ENCODE peak calls at places on chromosomes 6 and 20, in five cellular contexts. I, E, J, B and U are unnamed samples.

GRCh38 chr6:5401845-5402738 is 140.8 kb downstream of the FARS2 start:
- DNase-seq in I (no peak), E (no peak), B (no peak), J (no peak), U (peak; percentile 58)

GRCh38 chr20:8509809-8510208 is 377.7 kb downstream of the PLCB1 start:
- DNase-seq in J (no peak), B (peak; percentile 29), E (no peak), I (no peak), U (no peak)

GRCh38 chr6:144095134-144096002 is at the start of gene SF3B5:
- DNase-seq in E (peak; percentile 98), I (peak; percentile 96), J (peak; percentile 99), B (peak; percentile 99), U (peak; percentile 100)

GRCh38 chr6:168179133-168179532 is 100.1 kb upstream of the FRMD1 start:
- DNase-seq in B (no peak), E (no peak), I (no peak), J (peak; percentile 16), U (no peak)

GRCh38 chr20:5354871-5355270 is 38.1 kb upstream of the PROKR2 start:
- DNase-seq in B (no peak), I (no peak), J (no peak), E (no peak), U (no peak)

GRCh38 chr6:42525132-42525531 is 38.7 kb upstream of the UBR2 start:
- DNase-seq in E (no peak), B (no peak), I (no peak), J (no peak), U (no peak)

GRCh38 chr20:34472246-34472925 is 43.8 kb upstream of the DYNLRB1 start:
- DNase-seq in B (peak; percentile 59), E (no peak), I (no peak), J (no peak), U (peak; percentile 66)

GRCh38 chr6:162862941-162863340 is 135.2 kb downstream of the PACRG start:
- DNase-seq in J (no peak), B (no peak), I (no peak), E (no peak), U (no peak)

GRCh38 chr6:24761193-24761835 is 13.4 kb upstream of the GMNN start:
- DNase-seq in I (no peak), B (no peak), E (no peak), J (no peak), U (no peak)

GRCh38 chr6:26225848-26226590 is 138.8 kb downstream of the HFE start:
- DNase-seq in E (no peak), J (no peak), I (no peak), B (no peak), U (no peak)

GRCh38 chr6:41531591-41532582 is 14.3 kb upstream of the FOXP4 start:
- DNase-seq in E (no peak), B (peak; percentile 42), I (peak; percentile 18), J (peak; percentile 59), U (peak; percentile 49)

GRCh38 chr20:62368629-62369507 is 1.8 kb upstream of the LAMA5 start:
- DNase-seq in J (peak; percentile 71), E (peak; percentile 67), I (no peak), B (no peak), U (peak; percentile 66)

GRCh38 chr20:41830702-41831101 is 212.5 kb upstream of the CHD6 start:
- DNase-seq in B (no peak), J (no peak), I (no peak), E (no peak), U (no peak)

GRCh38 chr6:36615018-36615761 is 21.0 kb downstream of the SRSF3 start:
- DNase-seq in B (no peak), I (peak; percentile 42), E (peak; percentile 66), J (peak; percentile 45), U (peak; percentile 77)

GRCh38 chr6:27547157-27548075 is 74.5 kb upstream of the ZNF184 start:
- DNase-seq in J (no peak), E (no peak), I (no peak), B (peak; percentile 44), U (peak; percentile 62)

GRCh38 chr20:25623225-25623735 is 534 bp downstream of the NANP start:
- DNase-seq in I (peak; percentile 15), J (peak; percentile 29), B (peak; percentile 18), E (peak; percentile 43), U (peak; percentile 31)

GRCh38 chr6:21046276-21046675 is 512.0 kb downstream of the CDKAL1 start:
- DNase-seq in I (no peak), E (no peak), J (no peak), B (peak; percentile 37), U (no peak)

DNA sequence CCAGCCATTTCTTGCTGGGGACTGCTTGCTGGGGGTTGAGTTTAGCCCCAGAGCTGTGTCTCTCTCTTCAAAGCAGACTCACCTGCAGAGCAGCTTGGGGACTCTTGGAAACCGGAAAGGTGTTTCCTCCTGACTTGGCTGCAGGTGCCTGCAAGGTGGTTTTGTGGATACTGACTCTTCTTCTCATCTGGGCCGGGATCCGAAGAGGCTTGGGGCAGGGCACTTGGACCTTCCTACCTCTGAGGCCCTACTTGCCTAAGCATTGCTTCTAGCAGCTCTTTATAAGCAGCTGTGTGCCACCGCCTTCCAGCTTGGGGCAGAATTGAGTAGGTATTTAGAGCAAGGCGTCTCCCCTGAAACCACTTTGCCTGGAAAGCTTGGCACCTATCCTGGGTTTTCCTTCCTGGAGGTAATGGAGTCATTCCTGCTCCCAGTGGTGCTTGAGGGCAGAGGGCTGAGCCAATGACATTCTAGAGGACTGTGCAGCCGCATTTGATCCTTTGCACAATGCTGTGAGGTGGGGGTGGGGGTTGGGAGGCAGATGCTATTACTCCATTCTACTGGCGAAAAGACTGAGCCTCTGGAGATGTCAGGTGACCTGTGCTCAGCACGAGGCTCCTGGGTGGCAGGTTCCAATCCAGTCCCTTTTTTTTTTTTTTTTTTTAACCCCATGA is 3.4 kb upstream of the CTSZ start:
- DNase-seq in E (no peak), B (peak; percentile 36), J (peak; percentile 39), I (no peak), U (no peak)
- H3K27ac ChIP-seq in E (no peak overlapping the region), B (peak overlapping the region; percentile 79), J (no peak overlapping the region), I (no peak overlapping the region), U (peak overlapping the region; percentile 67)

GRCh38 chr6:101747711-101748110 is 354.2 kb downstream of the GRIK2 start:
- DNase-seq in E (no peak), J (no peak), B (no peak), I (no peak), U (peak; percentile 26)
- H3K27ac ChIP-seq in E (no peak overlapping the region), J (no peak overlapping the region), B (no peak overlapping the region), I (no peak overlapping the region), U (no peak overlapping the region)

GRCh38 chr20:18796282-18796833 is 17.2 kb upstream of the SCP2D1 start:
- DNase-seq in J (no peak), I (no peak), E (no peak), B (no peak), U (no peak)

GRCh38 chr20:18790787-18791186 is 22.8 kb upstream of the SCP2D1 start:
- DNase-seq in E (no peak), J (peak; percentile 32), B (no peak), I (no peak), U (no peak)

GRCh38 chr20:18795366-18795765 is 18.2 kb upstream of the SCP2D1 start:
- DNase-seq in B (no peak), J (no peak), E (no peak), I (no peak), U (no peak)

GRCh38 chr20:18794428-18794787 is 19.2 kb upstream of the SCP2D1 start:
- DNase-seq in J (no peak), I (no peak), E (no peak), B (no peak), U (no peak)

DNA sequence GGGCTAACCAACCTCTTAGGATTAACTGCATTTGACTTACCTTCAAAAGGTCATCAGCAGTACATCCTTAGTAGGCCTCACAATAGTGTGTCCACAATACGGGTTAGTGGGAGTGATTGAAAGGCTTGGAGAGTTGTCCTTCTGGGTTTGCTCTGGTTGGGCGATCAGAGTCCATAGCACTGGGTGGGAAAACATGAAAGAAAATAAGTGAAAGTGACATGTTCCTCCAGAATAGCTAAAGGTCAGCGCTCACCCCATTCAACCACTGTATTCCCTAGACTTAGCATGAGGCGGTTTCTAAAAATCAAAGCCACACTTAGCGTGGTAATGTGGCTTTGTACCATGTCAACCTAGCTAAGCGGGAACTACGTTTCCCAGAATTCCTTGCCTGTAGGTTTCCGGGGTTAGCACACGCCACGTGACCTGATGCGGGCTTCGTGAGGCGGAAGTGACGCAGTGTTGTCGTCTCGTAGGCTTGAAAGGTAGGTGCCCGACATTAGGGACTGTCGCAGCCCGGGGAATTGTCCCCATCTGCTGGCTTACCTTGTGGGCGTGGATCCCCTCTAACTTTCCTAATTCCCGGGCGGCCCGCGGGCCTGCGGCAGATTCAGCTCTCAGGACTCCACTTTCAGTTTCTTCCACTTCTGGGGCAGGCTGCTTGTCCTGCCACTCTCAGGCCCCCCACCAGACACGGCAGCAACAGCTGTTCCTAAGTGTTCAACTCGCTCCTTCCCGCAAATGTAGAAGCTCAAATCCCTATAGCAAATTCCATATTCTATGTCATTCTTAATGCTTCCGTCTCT is 19.8 kb upstream of the SCP2D1 start:
- DNase-seq in E (peak; percentile 87), J (peak; percentile 91), B (peak; percentile 80), I (peak; percentile 84), U (peak; percentile 86)
- H3K27ac ChIP-seq in E (peak overlapping the region; percentile 94), J (peak overlapping the region; percentile 90), B (peak overlapping the region; percentile 87), I (peak overlapping the region; percentile 90), U (peak overlapping the region; percentile 86)

GRCh38 chr6:22067127-22067526 is 229.7 kb downstream of the PRL start:
- DNase-seq in B (no peak), J (no peak), E (no peak), I (no peak), U (no peak)
- H3K27ac ChIP-seq in B (no peak overlapping the region), J (peak overlapping the region; percentile 20), E (no peak overlapping the region), I (no peak overlapping the region), U (no peak overlapping the region)

DNA sequence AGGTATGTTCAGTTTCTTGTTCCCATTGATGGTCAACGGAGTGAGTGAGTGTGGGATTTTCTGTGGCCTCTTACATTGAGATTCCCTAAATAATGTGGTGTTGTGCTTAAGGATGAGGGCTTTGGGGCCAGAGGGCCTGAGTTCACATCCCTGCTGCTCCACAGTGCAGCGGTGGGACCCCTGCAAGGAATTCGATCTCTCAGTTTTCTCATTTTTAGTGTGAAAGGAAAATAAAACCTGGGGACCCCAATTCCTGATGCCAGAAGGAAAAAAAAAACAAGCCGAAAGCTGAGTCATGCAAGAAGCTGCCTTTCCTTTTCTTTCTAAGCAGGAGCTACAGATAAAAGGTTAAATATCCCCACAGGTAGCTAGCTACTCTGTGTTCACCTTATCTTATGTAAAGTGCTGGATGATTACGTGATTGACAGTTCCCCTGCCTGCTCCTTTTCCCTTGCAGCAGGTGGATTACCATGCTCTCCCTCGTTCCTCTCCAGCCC is 120.2 kb upstream of the CLDN20 start:
- DNase-seq in I (no peak), E (no peak), B (no peak), J (no peak), U (no peak)
- H3K27ac ChIP-seq in I (peak overlapping the region; percentile 21), E (no peak overlapping the region), B (peak overlapping the region; percentile 42), J (peak overlapping the region; percentile 78), U (peak overlapping the region; percentile 68)

GRCh38 chr6:17931227-17931626 is 56.2 kb downstream of the KIF13A start:
- DNase-seq in E (no peak), B (no peak), I (no peak), J (no peak), U (no peak)
- H3K27ac ChIP-seq in E (peak overlapping the region; percentile 76), B (peak overlapping the region; percentile 91), I (peak overlapping the region; percentile 2), J (no peak overlapping the region), U (peak overlapping the region; percentile 88)